ENCODE peak calls at places on chromosomes 5 and 9, in eight cellular contexts. One of them, this sample, is unnamed.

GRCh38 chr9:101354143-101354764 is 30.6 kb downstream of the BAAT start:
- DNase-seq in coronary artery: no peak
- DNase-seq in HCT116: no peak
- DNase-seq in CD8-positive, alpha-beta memory T cell: no peak
- DNase-seq in A549: peak
- DNase-seq in naive thymus-derived CD4-positive, alpha-beta T cell: no peak
- DNase-seq in heart right ventricle: no peak
- DNase-seq in right lobe of liver: no peak
- DNase-seq in this sample: no peak

GRCh38 chr9:3342159-3342777 is 183.5 kb downstream of the RFX3 start:
- DNase-seq in CD8-positive, alpha-beta memory T cell: no peak
- DNase-seq in A549: no peak
- DNase-seq in HCT116: no peak
- DNase-seq in naive thymus-derived CD4-positive, alpha-beta T cell: no peak
- DNase-seq in heart right ventricle: no peak
- DNase-seq in coronary artery: no peak
- DNase-seq in right lobe of liver: no peak
- DNase-seq in this sample: no peak

GRCh38 chr5:93069276-93069675 is 511.7 kb downstream of the NR2F1-AS1 start:
- DNase-seq in A549: no peak
- DNase-seq in coronary artery: no peak
- DNase-seq in heart right ventricle: no peak
- DNase-seq in right lobe of liver: no peak
- DNase-seq in CD8-positive, alpha-beta memory T cell: no peak
- DNase-seq in naive thymus-derived CD4-positive, alpha-beta T cell: no peak
- DNase-seq in HCT116: no peak
- DNase-seq in this sample: no peak

GRCh38 chr5:114367029-114367428 is 5.2 kb downstream of the KCNN2 start:
- DNase-seq in HCT116: no peak
- DNase-seq in CD8-positive, alpha-beta memory T cell: no peak
- DNase-seq in heart right ventricle: no peak
- DNase-seq in naive thymus-derived CD4-positive, alpha-beta T cell: no peak
- DNase-seq in right lobe of liver: no peak
- DNase-seq in coronary artery: no peak
- DNase-seq in A549: no peak
- DNase-seq in this sample: no peak

GRCh38 chr9:35027361-35027760 is 37.8 kb downstream of the DNAJB5 start:
- DNase-seq in naive thymus-derived CD4-positive, alpha-beta T cell: no peak
- DNase-seq in HCT116: no peak
- DNase-seq in heart right ventricle: no peak
- DNase-seq in CD8-positive, alpha-beta memory T cell: no peak
- DNase-seq in coronary artery: no peak
- DNase-seq in A549: no peak
- DNase-seq in right lobe of liver: no peak
- DNase-seq in this sample: no peak

GRCh38 chr5:122351416-122352157 is 39.5 kb downstream of the SNCAIP start:
- DNase-seq in coronary artery: no peak
- DNase-seq in right lobe of liver: no peak
- DNase-seq in HCT116: no peak
- DNase-seq in A549: no peak
- DNase-seq in CD8-positive, alpha-beta memory T cell: no peak
- DNase-seq in heart right ventricle: no peak
- DNase-seq in naive thymus-derived CD4-positive, alpha-beta T cell: no peak
- DNase-seq in this sample: no peak

GRCh38 chr5:104189031-104189430 is 626.4 kb upstream of the NUDT12 start:
- DNase-seq in naive thymus-derived CD4-positive, alpha-beta T cell: no peak
- DNase-seq in coronary artery: no peak
- DNase-seq in heart right ventricle: no peak
- DNase-seq in HCT116: no peak
- DNase-seq in CD8-positive, alpha-beta memory T cell: no peak
- DNase-seq in right lobe of liver: no peak
- DNase-seq in A549: no peak
- DNase-seq in this sample: no peak

GRCh38 chr5:151051066-151051930 is 29.5 kb downstream of the TNIP1 start:
- DNase-seq in HCT116: peak
- DNase-seq in CD8-positive, alpha-beta memory T cell: peak
- DNase-seq in right lobe of liver: peak
- DNase-seq in coronary artery: no peak
- DNase-seq in A549: peak
- DNase-seq in heart right ventricle: peak
- DNase-seq in naive thymus-derived CD4-positive, alpha-beta T cell: peak
- DNase-seq in this sample: peak

GRCh38 chr5:139014726-139015125 is 139.6 kb upstream of the LRRTM2 start:
- DNase-seq in CD8-positive, alpha-beta memory T cell: no peak
- DNase-seq in naive thymus-derived CD4-positive, alpha-beta T cell: no peak
- DNase-seq in right lobe of liver: no peak
- DNase-seq in coronary artery: no peak
- DNase-seq in heart right ventricle: no peak
- DNase-seq in A549: peak
- DNase-seq in HCT116: no peak
- DNase-seq in this sample: no peak

GRCh38 chr5:172910828-172911627 is 48.2 kb upstream of the RPL26L1 start:
- DNase-seq in coronary artery: peak
- DNase-seq in A549: peak
- DNase-seq in naive thymus-derived CD4-positive, alpha-beta T cell: no peak
- DNase-seq in CD8-positive, alpha-beta memory T cell: no peak
- DNase-seq in right lobe of liver: peak
- DNase-seq in HCT116: peak
- DNase-seq in heart right ventricle: peak
- DNase-seq in this sample: no peak

GRCh38 chr5:87185838-87186237 is 81.8 kb upstream of the RASA1 start:
- DNase-seq in CD8-positive, alpha-beta memory T cell: no peak
- DNase-seq in naive thymus-derived CD4-positive, alpha-beta T cell: no peak
- DNase-seq in right lobe of liver: no peak
- DNase-seq in A549: no peak
- DNase-seq in heart right ventricle: no peak
- DNase-seq in coronary artery: no peak
- DNase-seq in HCT116: no peak
- DNase-seq in this sample: no peak

GRCh38 chr5:72651779-72652178 is 144.6 kb upstream of the ZNF366 start:
- DNase-seq in right lobe of liver: no peak
- DNase-seq in A549: peak
- DNase-seq in CD8-positive, alpha-beta memory T cell: no peak
- DNase-seq in heart right ventricle: no peak
- DNase-seq in HCT116: no peak
- DNase-seq in coronary artery: no peak
- DNase-seq in naive thymus-derived CD4-positive, alpha-beta T cell: no peak
- DNase-seq in this sample: no peak

GRCh38 chr5:41510176-41510831 is at the start of gene PLCXD3:
- DNase-seq in coronary artery: no peak
- DNase-seq in CD8-positive, alpha-beta memory T cell: no peak
- DNase-seq in naive thymus-derived CD4-positive, alpha-beta T cell: no peak
- DNase-seq in heart right ventricle: peak
- DNase-seq in A549: peak
- DNase-seq in right lobe of liver: no peak
- DNase-seq in HCT116: no peak
- DNase-seq in this sample: no peak

GRCh38 chr5:138760448-138761110 is 7.4 kb downstream of the CTNNA1 start:
- DNase-seq in CD8-positive, alpha-beta memory T cell: no peak
- DNase-seq in naive thymus-derived CD4-positive, alpha-beta T cell: no peak
- DNase-seq in HCT116: no peak
- DNase-seq in heart right ventricle: no peak
- DNase-seq in coronary artery: no peak
- DNase-seq in A549: no peak
- DNase-seq in right lobe of liver: no peak
- DNase-seq in this sample: no peak

GRCh38 chr9:129868571-129869486 is 33.6 kb downstream of the USP20 start:
- DNase-seq in A549: no peak
- DNase-seq in CD8-positive, alpha-beta memory T cell: peak
- DNase-seq in naive thymus-derived CD4-positive, alpha-beta T cell: peak
- DNase-seq in coronary artery: no peak
- DNase-seq in heart right ventricle: no peak
- DNase-seq in right lobe of liver: no peak
- DNase-seq in HCT116: no peak
- DNase-seq in this sample: peak

GRCh38 chr9:126338945-126339344 is 12.3 kb downstream of the MVB12B start:
- DNase-seq in heart right ventricle: no peak
- DNase-seq in HCT116: no peak
- DNase-seq in naive thymus-derived CD4-positive, alpha-beta T cell: no peak
- DNase-seq in right lobe of liver: no peak
- DNase-seq in A549: no peak
- DNase-seq in coronary artery: no peak
- DNase-seq in CD8-positive, alpha-beta memory T cell: no peak
- DNase-seq in this sample: no peak

GRCh38 chr5:53694520-53695022 is 134.1 kb downstream of the NDUFS4 start:
- DNase-seq in right lobe of liver: no peak
- DNase-seq in CD8-positive, alpha-beta memory T cell: no peak
- DNase-seq in coronary artery: no peak
- DNase-seq in HCT116: no peak
- DNase-seq in naive thymus-derived CD4-positive, alpha-beta T cell: no peak
- DNase-seq in A549: no peak
- DNase-seq in heart right ventricle: no peak
- DNase-seq in this sample: no peak

GRCh38 chr9:7560669-7561305 is 238.8 kb downstream of the DMAC1 start:
- DNase-seq in heart right ventricle: no peak
- DNase-seq in A549: no peak
- DNase-seq in naive thymus-derived CD4-positive, alpha-beta T cell: no peak
- DNase-seq in HCT116: no peak
- DNase-seq in CD8-positive, alpha-beta memory T cell: no peak
- DNase-seq in coronary artery: no peak
- DNase-seq in right lobe of liver: no peak
- DNase-seq in this sample: no peak

GRCh38 chr5:4087110-4087509 is 491.5 kb downstream of the IRX1 start:
- DNase-seq in CD8-positive, alpha-beta memory T cell: no peak
- DNase-seq in right lobe of liver: no peak
- DNase-seq in heart right ventricle: no peak
- DNase-seq in HCT116: no peak
- DNase-seq in naive thymus-derived CD4-positive, alpha-beta T cell: no peak
- DNase-seq in coronary artery: no peak
- DNase-seq in A549: no peak
- DNase-seq in this sample: no peak

GRCh38 chr5:169161022-169161680 is 139.8 kb downstream of the SLIT3 start:
- DNase-seq in heart right ventricle: peak
- DNase-seq in A549: peak
- DNase-seq in CD8-positive, alpha-beta memory T cell: no peak
- DNase-seq in right lobe of liver: no peak
- DNase-seq in coronary artery: peak
- DNase-seq in naive thymus-derived CD4-positive, alpha-beta T cell: no peak
- DNase-seq in HCT116: no peak
- DNase-seq in this sample: no peak

GRCh38 chr9:13865869-13866268 is 448.1 kb downstream of the NFIB start:
- DNase-seq in heart right ventricle: no peak
- DNase-seq in right lobe of liver: no peak
- DNase-seq in naive thymus-derived CD4-positive, alpha-beta T cell: no peak
- DNase-seq in A549: no peak
- DNase-seq in coronary artery: no peak
- DNase-seq in HCT116: no peak
- DNase-seq in CD8-positive, alpha-beta memory T cell: no peak
- DNase-seq in this sample: no peak

GRCh38 chr5:54007822-54008777 is 302.3 kb downstream of the ARL15 start:
- DNase-seq in CD8-positive, alpha-beta memory T cell: no peak
- DNase-seq in right lobe of liver: peak
- DNase-seq in HCT116: no peak
- DNase-seq in A549: peak
- DNase-seq in coronary artery: no peak
- DNase-seq in heart right ventricle: no peak
- DNase-seq in naive thymus-derived CD4-positive, alpha-beta T cell: no peak
- DNase-seq in this sample: no peak

DNA sequence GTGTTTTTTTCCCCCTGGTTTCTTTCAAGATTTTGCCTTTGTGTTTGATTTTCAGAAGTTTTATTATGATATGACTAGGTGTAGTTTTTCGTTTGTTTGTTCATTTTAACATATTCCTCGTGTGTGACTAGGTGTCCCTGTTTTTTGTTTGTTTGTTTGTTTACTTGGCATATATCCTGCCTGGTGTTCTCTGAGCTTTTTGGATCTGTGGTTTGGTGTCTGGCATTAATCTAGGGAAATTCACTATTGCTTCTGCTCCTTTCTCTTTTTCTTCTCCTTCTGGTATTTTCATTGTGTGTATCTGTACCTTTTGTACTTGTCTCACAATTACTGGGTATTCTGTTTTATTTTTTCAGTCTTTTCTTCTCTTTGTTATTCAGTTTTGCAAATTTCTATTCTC is 16.2 kb upstream of the ADAM19 start:
- DNase-seq in coronary artery: no peak
- DNase-seq in HCT116: no peak
- DNase-seq in CD8-positive, alpha-beta memory T cell: no peak
- DNase-seq in naive thymus-derived CD4-positive, alpha-beta T cell: no peak
- DNase-seq in A549: no peak
- DNase-seq in right lobe of liver: no peak
- DNase-seq in heart right ventricle: no peak
- DNase-seq in this sample: no peak
- H3K27ac ChIP-seq in coronary artery: no peak
- H3K27ac ChIP-seq in HCT116: no peak
- H3K27ac ChIP-seq in CD8-positive, alpha-beta memory T cell: no peak
- H3K27ac ChIP-seq in naive thymus-derived CD4-positive, alpha-beta T cell: no peak
- H3K27ac ChIP-seq in A549: no peak
- H3K27ac ChIP-seq in right lobe of liver: no peak
- H3K27ac ChIP-seq in heart right ventricle: no peak
- H3K27ac ChIP-seq in this sample: no peak

GRCh38 chr9:136992819-136993369 is 672 bp downstream of the PAXX start:
- DNase-seq in heart right ventricle: no peak
- DNase-seq in A549: no peak
- DNase-seq in right lobe of liver: no peak
- DNase-seq in coronary artery: no peak
- DNase-seq in naive thymus-derived CD4-positive, alpha-beta T cell: no peak
- DNase-seq in CD8-positive, alpha-beta memory T cell: no peak
- DNase-seq in HCT116: no peak
- DNase-seq in this sample: no peak
- H3K27ac ChIP-seq in heart right ventricle: peak
- H3K27ac ChIP-seq in A549: peak
- H3K27ac ChIP-seq in right lobe of liver: peak
- H3K27ac ChIP-seq in coronary artery: peak
- H3K27ac ChIP-seq in naive thymus-derived CD4-positive, alpha-beta T cell: peak
- H3K27ac ChIP-seq in CD8-positive, alpha-beta memory T cell: peak
- H3K27ac ChIP-seq in HCT116: peak
- H3K27ac ChIP-seq in this sample: peak

GRCh38 chr9:128309551-128309950 is 12.7 kb downstream of the TRUB2 start:
- DNase-seq in HCT116: no peak
- DNase-seq in heart right ventricle: no peak
- DNase-seq in CD8-positive, alpha-beta memory T cell: no peak
- DNase-seq in right lobe of liver: no peak
- DNase-seq in coronary artery: no peak
- DNase-seq in naive thymus-derived CD4-positive, alpha-beta T cell: no peak
- DNase-seq in A549: no peak
- DNase-seq in this sample: no peak

GRCh38 chr9:128304971-128305288 is 17.3 kb downstream of the TRUB2 start:
- DNase-seq in right lobe of liver: no peak
- DNase-seq in HCT116: no peak
- DNase-seq in A549: no peak
- DNase-seq in coronary artery: no peak
- DNase-seq in heart right ventricle: no peak
- DNase-seq in CD8-positive, alpha-beta memory T cell: no peak
- DNase-seq in naive thymus-derived CD4-positive, alpha-beta T cell: no peak
- DNase-seq in this sample: no peak

GRCh38 chr9:128298535-128299482 is 22.7 kb downstream of the SWI5 start:
- DNase-seq in HCT116: no peak
- DNase-seq in A549: no peak
- DNase-seq in right lobe of liver: no peak
- DNase-seq in naive thymus-derived CD4-positive, alpha-beta T cell: no peak
- DNase-seq in coronary artery: no peak
- DNase-seq in heart right ventricle: no peak
- DNase-seq in CD8-positive, alpha-beta memory T cell: no peak
- DNase-seq in this sample: no peak

GRCh38 chr9:128304151-128304970 is 17.9 kb downstream of the TRUB2 start:
- DNase-seq in right lobe of liver: no peak
- DNase-seq in CD8-positive, alpha-beta memory T cell: no peak
- DNase-seq in A549: no peak
- DNase-seq in naive thymus-derived CD4-positive, alpha-beta T cell: no peak
- DNase-seq in HCT116: no peak
- DNase-seq in heart right ventricle: no peak
- DNase-seq in coronary artery: no peak
- DNase-seq in this sample: no peak
- H3K27ac ChIP-seq in right lobe of liver: no peak
- H3K27ac ChIP-seq in CD8-positive, alpha-beta memory T cell: no peak
- H3K27ac ChIP-seq in A549: peak
- H3K27ac ChIP-seq in naive thymus-derived CD4-positive, alpha-beta T cell: no peak
- H3K27ac ChIP-seq in HCT116: no peak
- H3K27ac ChIP-seq in heart right ventricle: no peak
- H3K27ac ChIP-seq in coronary artery: no peak
- H3K27ac ChIP-seq in this sample: no peak

GRCh38 chr5:38060354-38060753 is 198.0 kb upstream of the EGFLAM start:
- DNase-seq in heart right ventricle: no peak
- DNase-seq in right lobe of liver: no peak
- DNase-seq in A549: no peak
- DNase-seq in CD8-positive, alpha-beta memory T cell: no peak
- DNase-seq in coronary artery: no peak
- DNase-seq in HCT116: no peak
- DNase-seq in naive thymus-derived CD4-positive, alpha-beta T cell: no peak
- DNase-seq in this sample: no peak
- H3K27ac ChIP-seq in heart right ventricle: no peak
- H3K27ac ChIP-seq in right lobe of liver: no peak
- H3K27ac ChIP-seq in A549: no peak
- H3K27ac ChIP-seq in CD8-positive, alpha-beta memory T cell: no peak
- H3K27ac ChIP-seq in coronary artery: no peak
- H3K27ac ChIP-seq in HCT116: no peak
- H3K27ac ChIP-seq in naive thymus-derived CD4-positive, alpha-beta T cell: no peak
- H3K27ac ChIP-seq in this sample: no peak

This sample was measured in CD4-positive, CD25-positive, alpha-beta regulatory T cell.